ENCODE peak calls at places on chromosomes 12 and 14, in six cellular contexts. One of them, this sample, is unnamed.

GRCh38 chr12:69332815-69333358 is 15.3 kb upstream of the LYZ start:
- DNase-seq in HCT116: no peak
- DNase-seq in neural progenitor cell: no peak
- DNase-seq in PC-3: no peak
- DNase-seq in SK-N-SH: no peak
- DNase-seq in MM.1S: no peak
- DNase-seq in this sample: no peak

GRCh38 chr14:64191756-64192155 is 102.4 kb downstream of the ESR2 start:
- DNase-seq in HCT116: no peak
- DNase-seq in neural progenitor cell: no peak
- DNase-seq in PC-3: peak
- DNase-seq in SK-N-SH: no peak
- DNase-seq in MM.1S: no peak
- DNase-seq in this sample: peak

GRCh38 chr14:64721899-64722298 is 17.7 kb downstream of the PLEKHG3 start:
- DNase-seq in HCT116: no peak
- DNase-seq in neural progenitor cell: no peak
- DNase-seq in PC-3: no peak
- DNase-seq in SK-N-SH: no peak
- DNase-seq in MM.1S: no peak
- DNase-seq in this sample: no peak

GRCh38 chr12:65673291-65673690 is 151.0 kb upstream of the HMGA2 start:
- DNase-seq in HCT116: no peak
- DNase-seq in neural progenitor cell: no peak
- DNase-seq in PC-3: peak
- DNase-seq in SK-N-SH: no peak
- DNase-seq in MM.1S: no peak
- DNase-seq in this sample: no peak

GRCh38 chr12:110498984-110499706 is 2.8 kb downstream of the VPS29 start:
- DNase-seq in HCT116: no peak
- DNase-seq in neural progenitor cell: no peak
- DNase-seq in PC-3: peak
- DNase-seq in SK-N-SH: no peak
- DNase-seq in MM.1S: no peak
- DNase-seq in this sample: peak

GRCh38 chr12:3677609-3678008 is 75.3 kb downstream of the CRACR2A start:
- DNase-seq in HCT116: no peak
- DNase-seq in neural progenitor cell: no peak
- DNase-seq in PC-3: no peak
- DNase-seq in SK-N-SH: no peak
- DNase-seq in MM.1S: no peak
- DNase-seq in this sample: no peak

GRCh38 chr12:29427964-29428363 is 47.0 kb upstream of the ERGIC2 start:
- DNase-seq in HCT116: peak
- DNase-seq in neural progenitor cell: peak
- DNase-seq in PC-3: peak
- DNase-seq in SK-N-SH: peak
- DNase-seq in MM.1S: peak
- DNase-seq in this sample: no peak

GRCh38 chr14:75578099-75578785 is at the start of gene FLVCR2:
- DNase-seq in HCT116: no peak
- DNase-seq in neural progenitor cell: peak
- DNase-seq in PC-3: peak
- DNase-seq in SK-N-SH: peak
- DNase-seq in MM.1S: peak
- DNase-seq in this sample: peak

GRCh38 chr12:121709478-121709890 is 3.1 kb upstream of the TMEM120B start:
- DNase-seq in HCT116: peak
- DNase-seq in neural progenitor cell: no peak
- DNase-seq in PC-3: peak
- DNase-seq in SK-N-SH: no peak
- DNase-seq in MM.1S: no peak
- DNase-seq in this sample: peak

GRCh38 chr12:85424581-85425348 is 144.7 kb downstream of the ALX1 start:
- DNase-seq in HCT116: peak
- DNase-seq in neural progenitor cell: peak
- DNase-seq in PC-3: peak
- DNase-seq in SK-N-SH: peak
- DNase-seq in MM.1S: peak
- DNase-seq in this sample: peak

GRCh38 chr12:15837141-15837781 is 44.9 kb upstream of the STRAP start:
- DNase-seq in HCT116: no peak
- DNase-seq in neural progenitor cell: no peak
- DNase-seq in PC-3: no peak
- DNase-seq in SK-N-SH: no peak
- DNase-seq in MM.1S: no peak
- DNase-seq in this sample: peak

GRCh38 chr14:50040401-50040775 is 76.0 kb downstream of the VCPKMT start:
- DNase-seq in HCT116: no peak
- DNase-seq in neural progenitor cell: no peak
- DNase-seq in PC-3: peak
- DNase-seq in SK-N-SH: no peak
- DNase-seq in MM.1S: peak
- DNase-seq in this sample: peak

GRCh38 chr14:68822132-68822651 is 29.3 kb upstream of the ZFP36L1 start:
- DNase-seq in HCT116: no peak
- DNase-seq in neural progenitor cell: no peak
- DNase-seq in PC-3: no peak
- DNase-seq in SK-N-SH: peak
- DNase-seq in MM.1S: no peak
- DNase-seq in this sample: no peak

GRCh38 chr14:67218126-67218525 is 23.1 kb upstream of the PALS1 start:
- DNase-seq in HCT116: no peak
- DNase-seq in neural progenitor cell: no peak
- DNase-seq in PC-3: no peak
- DNase-seq in SK-N-SH: no peak
- DNase-seq in MM.1S: no peak
- DNase-seq in this sample: no peak

GRCh38 chr14:69779088-69779487 is 12.1 kb downstream of the SRSF5 start:
- DNase-seq in HCT116: no peak
- DNase-seq in neural progenitor cell: no peak
- DNase-seq in PC-3: no peak
- DNase-seq in SK-N-SH: no peak
- DNase-seq in MM.1S: no peak
- DNase-seq in this sample: no peak

GRCh38 chr12:4215862-4216541 is 57.6 kb upstream of the CCND2 start:
- DNase-seq in HCT116: no peak
- DNase-seq in neural progenitor cell: no peak
- DNase-seq in PC-3: peak
- DNase-seq in SK-N-SH: no peak
- DNase-seq in MM.1S: no peak
- DNase-seq in this sample: no peak

GRCh38 chr14:64910847-64911495 is 3.3 kb upstream of the CHURC1 start:
- DNase-seq in HCT116: peak
- DNase-seq in neural progenitor cell: peak
- DNase-seq in PC-3: peak
- DNase-seq in SK-N-SH: peak
- DNase-seq in MM.1S: no peak
- DNase-seq in this sample: peak

GRCh38 chr12:94994312-94994711 is 9.2 kb downstream of the NDUFA12 start:
- DNase-seq in HCT116: peak
- DNase-seq in neural progenitor cell: no peak
- DNase-seq in PC-3: peak
- DNase-seq in SK-N-SH: no peak
- DNase-seq in MM.1S: no peak
- DNase-seq in this sample: peak

GRCh38 chr12:121697093-121697698 is 15.4 kb upstream of the TMEM120B start:
- DNase-seq in HCT116: peak
- DNase-seq in neural progenitor cell: peak
- DNase-seq in PC-3: peak
- DNase-seq in SK-N-SH: peak
- DNase-seq in MM.1S: peak
- DNase-seq in this sample: peak

GRCh38 chr12:50597200-50598195 is 92.7 kb downstream of the DIP2B start:
- DNase-seq in HCT116: peak
- DNase-seq in neural progenitor cell: no peak
- DNase-seq in PC-3: peak
- DNase-seq in SK-N-SH: no peak
- DNase-seq in MM.1S: peak
- DNase-seq in this sample: peak

GRCh38 chr12:3237154-3237520 is 160.0 kb downstream of the TSPAN9 start:
- DNase-seq in HCT116: no peak
- DNase-seq in neural progenitor cell: no peak
- DNase-seq in PC-3: no peak
- DNase-seq in SK-N-SH: no peak
- DNase-seq in MM.1S: no peak
- DNase-seq in this sample: no peak

GRCh38 chr14:34099630-34100029 is 148.8 kb upstream of the EGLN3 start:
- DNase-seq in HCT116: no peak
- DNase-seq in neural progenitor cell: no peak
- DNase-seq in PC-3: no peak
- DNase-seq in SK-N-SH: no peak
- DNase-seq in MM.1S: no peak
- DNase-seq in this sample: no peak

GRCh38 chr14:33738029-33738428 is 212.8 kb downstream of the EGLN3 start:
- DNase-seq in HCT116: no peak
- DNase-seq in neural progenitor cell: peak
- DNase-seq in PC-3: no peak
- DNase-seq in SK-N-SH: no peak
- DNase-seq in MM.1S: no peak
- DNase-seq in this sample: no peak

GRCh38 chr14:24298892-24299254 is 707 bp downstream of the DHRS1 start:
- DNase-seq in HCT116: peak
- DNase-seq in neural progenitor cell: no peak
- DNase-seq in PC-3: peak
- DNase-seq in SK-N-SH: no peak
- DNase-seq in MM.1S: no peak
- DNase-seq in this sample: peak

GRCh38 chr14:29085546-29085945 is 319.0 kb downstream of the FOXG1 start:
- DNase-seq in HCT116: no peak
- DNase-seq in neural progenitor cell: peak
- DNase-seq in PC-3: peak
- DNase-seq in SK-N-SH: peak
- DNase-seq in MM.1S: no peak
- DNase-seq in this sample: peak

GRCh38 chr14:36818794-36819384 is 157.2 kb downstream of the PAX9 start:
- DNase-seq in HCT116: no peak
- DNase-seq in neural progenitor cell: peak
- DNase-seq in PC-3: peak
- DNase-seq in SK-N-SH: no peak
- DNase-seq in MM.1S: no peak
- DNase-seq in this sample: peak

GRCh38 chr12:54141534-54142475 is 47.0 kb downstream of the SMUG1 start:
- DNase-seq in HCT116: no peak
- DNase-seq in neural progenitor cell: no peak
- DNase-seq in PC-3: no peak
- DNase-seq in SK-N-SH: no peak
- DNase-seq in MM.1S: no peak
- DNase-seq in this sample: peak

GRCh38 chr12:12396727-12397126 is 39.8 kb downstream of the BORCS5 start:
- DNase-seq in HCT116: no peak
- DNase-seq in neural progenitor cell: no peak
- DNase-seq in PC-3: no peak
- DNase-seq in SK-N-SH: no peak
- DNase-seq in MM.1S: no peak
- DNase-seq in this sample: no peak

GRCh38 chr12:26056335-26056734 is 68.5 kb downstream of the BHLHE41 start:
- DNase-seq in HCT116: peak
- DNase-seq in neural progenitor cell: no peak
- DNase-seq in PC-3: peak
- DNase-seq in SK-N-SH: no peak
- DNase-seq in MM.1S: no peak
- DNase-seq in this sample: peak

GRCh38 chr12:52878507-52879393 is 26.1 kb downstream of the KRT8 start:
- DNase-seq in HCT116: no peak
- DNase-seq in neural progenitor cell: no peak
- DNase-seq in PC-3: no peak
- DNase-seq in SK-N-SH: no peak
- DNase-seq in MM.1S: no peak
- DNase-seq in this sample: no peak
- H3K27ac ChIP-seq in HCT116: peak
- H3K27ac ChIP-seq in neural progenitor cell: no peak
- H3K27ac ChIP-seq in PC-3: peak
- H3K27ac ChIP-seq in SK-N-SH: no peak
- H3K27ac ChIP-seq in MM.1S: no peak
- H3K27ac ChIP-seq in this sample: no peak

GRCh38 chr14:66085224-66085623 is 400.9 kb upstream of the CCDC196 start:
- DNase-seq in HCT116: no peak
- DNase-seq in neural progenitor cell: no peak
- DNase-seq in PC-3: no peak
- DNase-seq in SK-N-SH: no peak
- DNase-seq in MM.1S: no peak
- DNase-seq in this sample: no peak
- H3K9ac ChIP-seq in HCT116: no peak
- H3K9ac ChIP-seq in neural progenitor cell: no peak
- H3K9ac ChIP-seq in PC-3: no peak
- H3K9ac ChIP-seq in SK-N-SH: no peak
- H3K9ac ChIP-seq in MM.1S: no peak
- H3K9ac ChIP-seq in this sample: no peak

DNA sequence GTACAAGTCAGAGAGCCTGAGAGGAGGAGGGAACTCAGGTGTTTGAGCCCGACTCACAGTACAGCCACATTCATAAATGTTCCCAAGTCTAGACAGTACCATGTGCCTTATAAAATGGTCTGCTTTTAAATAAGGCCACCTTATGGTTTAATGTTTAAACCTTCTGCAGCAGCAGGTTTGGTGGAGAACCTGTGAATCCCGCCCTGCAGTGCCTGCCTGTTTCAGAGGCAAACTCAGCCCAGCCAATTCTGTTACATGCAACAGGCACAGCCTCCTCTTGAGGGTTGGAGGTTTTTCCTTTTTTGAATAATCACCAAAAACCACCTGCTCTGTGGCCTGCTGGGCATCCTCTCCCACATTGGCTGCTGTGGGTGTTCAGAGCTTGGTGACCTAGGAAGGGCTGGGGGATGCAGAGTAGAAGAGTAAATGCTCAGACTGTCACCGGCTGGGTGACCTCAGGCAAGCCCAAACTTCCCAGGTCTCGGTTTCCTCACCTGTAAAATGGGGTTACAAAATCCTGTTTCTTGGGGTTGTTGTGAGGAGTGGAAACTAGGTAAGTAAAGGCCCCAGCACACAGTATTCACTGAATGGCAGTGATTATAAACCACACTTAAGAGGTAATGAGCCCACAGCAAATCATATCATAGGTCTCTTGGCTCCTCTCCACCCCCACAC is 28.0 kb downstream of the NUAK1 start:
- DNase-seq in HCT116: no peak
- DNase-seq in neural progenitor cell: no peak
- DNase-seq in PC-3: no peak
- DNase-seq in SK-N-SH: no peak
- DNase-seq in MM.1S: no peak
- DNase-seq in this sample: no peak
- TF ChIP-seq EZH2phosphoT487 in HCT116: no peak
- TF ChIP-seq EZH2phosphoT487 in neural progenitor cell: no peak
- TF ChIP-seq EZH2phosphoT487 in PC-3: no peak
- TF ChIP-seq EZH2phosphoT487 in SK-N-SH: no peak
- TF ChIP-seq EZH2phosphoT487 in MM.1S: no peak
- TF ChIP-seq EZH2phosphoT487 in this sample: no peak

DNA sequence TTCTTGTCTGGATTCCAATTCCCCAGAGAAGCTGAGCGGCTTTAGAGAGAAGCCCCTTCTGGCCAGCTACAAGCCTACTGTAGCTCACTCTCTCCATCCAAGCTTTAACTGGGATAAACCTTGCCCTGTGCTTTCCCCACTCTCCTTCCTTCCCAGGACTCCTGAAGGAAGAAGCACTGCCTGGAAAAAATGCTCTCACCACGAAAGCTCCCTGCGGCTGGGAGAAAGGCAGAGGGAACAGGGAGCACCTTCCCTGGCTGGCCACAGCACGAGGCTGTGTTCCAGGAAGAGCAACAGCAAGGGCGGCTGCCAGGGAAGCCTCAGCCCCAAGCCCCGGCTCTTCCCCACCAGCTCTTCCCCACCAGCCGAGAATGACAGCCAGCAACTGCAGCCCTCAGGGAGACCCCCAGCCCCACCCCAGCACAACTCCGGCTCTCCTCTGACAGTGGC is 40.8 kb upstream of the PNMA1 start:
- DNase-seq in HCT116: no peak
- DNase-seq in neural progenitor cell: no peak
- DNase-seq in PC-3: no peak
- DNase-seq in SK-N-SH: peak
- DNase-seq in MM.1S: no peak
- DNase-seq in this sample: peak
- H3K27ac ChIP-seq in HCT116: no peak
- H3K27ac ChIP-seq in neural progenitor cell: no peak
- H3K27ac ChIP-seq in PC-3: peak
- H3K27ac ChIP-seq in SK-N-SH: no peak
- H3K27ac ChIP-seq in MM.1S: no peak
- H3K27ac ChIP-seq in this sample: peak